ENCODE peak calls at places on chromosomes 11 and 22, in seven cellular contexts. R, Z, Q, T, J, Y and X are unnamed samples. For H3K36me3, the result is how much of the 10 kb centered on the place peaks cover.

GRCh38 chr11:18383388-18384156 is 10.8 kb upstream of the LDHA start:
- DNase-seq in Z (peak), J (peak), Y (peak), Q (peak), R (peak), T (peak), X (peak)

GRCh38 chr11:45089845-45090499 is 56.5 kb upstream of the PRDM11 start:
- DNase-seq in Y (no peak), J (no peak), Q (peak), T (no peak), R (no peak), Z (no peak), X (peak)

GRCh38 chr11:124898711-124899110 is 1.0 kb upstream of the ROBO4 start:
- DNase-seq in Q (peak), J (peak), Y (peak), T (no peak), R (no peak), Z (no peak), X (no peak)

GRCh38 chr11:16876840-16877239 is 137.4 kb downstream of the PLEKHA7 start:
- DNase-seq in J (no peak), R (no peak), T (no peak), Q (no peak), Y (no peak), Z (no peak), X (no peak)

GRCh38 chr11:120549346-120549745 is 37.8 kb downstream of the GRIK4 start:
- DNase-seq in Y (no peak), J (no peak), Z (no peak), T (no peak), Q (no peak), R (no peak), X (no peak)

GRCh38 chr11:31974737-31975136 is 116.1 kb upstream of the RCN1 start:
- DNase-seq in Q (peak), Z (peak), J (no peak), R (no peak), T (peak), Y (no peak), X (peak)

GRCh38 chr22:29517215-29517908 is 36.2 kb downstream of the THOC5 start:
- DNase-seq in Y (peak), J (no peak), T (no peak), Z (no peak), Q (no peak), R (peak), X (no peak)

GRCh38 chr11:116792869-116793475 is 1.3 kb upstream of the APOA5 start:
- DNase-seq in T (peak), J (no peak), R (no peak), Y (no peak), Z (no peak), Q (peak), X (peak)

GRCh38 chr11:83656931-83657330 is 370.8 kb upstream of the CCDC90B start:
- DNase-seq in Z (no peak), R (no peak), T (no peak), Y (no peak), J (no peak), Q (no peak), X (no peak)

GRCh38 chr11:70364745-70365535 is 33.4 kb upstream of the CTTN start:
- DNase-seq in R (no peak), Y (no peak), Z (no peak), T (no peak), J (no peak), Q (no peak), X (no peak)

GRCh38 chr11:17924713-17925112 is 88.1 kb downstream of the SERGEF start:
- DNase-seq in Y (no peak), R (no peak), Q (no peak), Z (no peak), J (no peak), T (no peak), X (no peak)

GRCh38 chr11:5689551-5689983 is at the start of gene TRIM22:
- DNase-seq in Y (peak), Q (no peak), Z (no peak), R (peak), J (peak), T (peak), X (peak)

GRCh38 chr11:91136631-91137030 is 913.8 kb upstream of the CHORDC1 start:
- DNase-seq in Z (no peak), R (no peak), J (no peak), T (no peak), Q (peak), Y (no peak), X (peak)

GRCh38 chr11:6812391-6813005 is 13.0 kb upstream of the OR6A2 start:
- DNase-seq in Q (peak), Z (peak), T (no peak), Y (no peak), J (no peak), R (no peak), X (peak)

DNA sequence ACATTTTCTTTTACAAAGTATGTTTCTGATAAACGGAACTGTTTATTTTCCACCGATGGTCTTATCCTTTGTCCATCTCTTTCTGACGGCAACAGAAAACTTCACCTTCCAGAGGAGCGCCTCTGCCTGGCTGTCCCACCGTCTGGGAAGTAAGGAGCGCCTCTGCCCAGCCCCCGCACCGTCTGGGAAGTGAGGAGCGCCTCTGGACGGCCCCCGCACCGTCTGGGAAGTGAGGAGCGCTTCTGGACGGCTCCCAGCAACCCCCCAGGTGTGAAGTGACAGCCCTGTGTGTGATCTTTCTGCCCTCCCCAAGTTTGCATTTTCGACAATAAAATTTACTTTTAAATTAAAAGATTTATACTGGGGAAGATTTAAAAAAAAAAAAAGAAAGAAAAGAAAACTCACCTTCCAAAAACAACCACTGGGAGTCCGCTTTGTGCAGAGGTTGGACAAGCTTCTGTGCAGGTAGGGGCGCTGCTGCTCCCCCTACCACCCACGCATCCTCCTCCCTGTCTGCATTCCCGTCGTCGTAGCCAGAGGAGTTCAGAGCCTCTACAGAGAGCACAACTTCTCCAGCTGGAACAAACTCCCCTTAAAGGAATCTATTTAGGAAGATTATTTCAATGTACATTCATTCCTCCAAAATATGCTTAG is 1.0 kb upstream of the APOBEC3B start:
- DNase-seq in J (peak), Q (peak), Y (no peak), Z (peak), T (no peak), R (no peak), X (peak)
- TF ChIP-seq CTCF in J (no peak), Q (peak), Y (no peak), Z (peak), T (peak), R (no peak), X (peak)

GRCh38 chr22:41332217-41332616 is 30.9 kb downstream of the ZC3H7B start:
- DNase-seq in J (no peak), T (no peak), R (no peak), Y (no peak), Z (no peak), Q (no peak), X (no peak)
- H3K36me3 ChIP-seq in J (under half), T (under half), R (half or more), Y (half or more), Z (under half), Q (under half), X (under half)

GRCh38 chr11:22666320-22666699 is at the start of gene GAS2:
- DNase-seq in R (no peak), J (no peak), Z (no peak), Y (no peak), T (no peak), Q (no peak), X (no peak)
- H3K4me3 ChIP-seq in R (peak), J (peak), Z (no peak), Y (peak), T (no peak), Q (no peak), X (no peak)

DNA sequence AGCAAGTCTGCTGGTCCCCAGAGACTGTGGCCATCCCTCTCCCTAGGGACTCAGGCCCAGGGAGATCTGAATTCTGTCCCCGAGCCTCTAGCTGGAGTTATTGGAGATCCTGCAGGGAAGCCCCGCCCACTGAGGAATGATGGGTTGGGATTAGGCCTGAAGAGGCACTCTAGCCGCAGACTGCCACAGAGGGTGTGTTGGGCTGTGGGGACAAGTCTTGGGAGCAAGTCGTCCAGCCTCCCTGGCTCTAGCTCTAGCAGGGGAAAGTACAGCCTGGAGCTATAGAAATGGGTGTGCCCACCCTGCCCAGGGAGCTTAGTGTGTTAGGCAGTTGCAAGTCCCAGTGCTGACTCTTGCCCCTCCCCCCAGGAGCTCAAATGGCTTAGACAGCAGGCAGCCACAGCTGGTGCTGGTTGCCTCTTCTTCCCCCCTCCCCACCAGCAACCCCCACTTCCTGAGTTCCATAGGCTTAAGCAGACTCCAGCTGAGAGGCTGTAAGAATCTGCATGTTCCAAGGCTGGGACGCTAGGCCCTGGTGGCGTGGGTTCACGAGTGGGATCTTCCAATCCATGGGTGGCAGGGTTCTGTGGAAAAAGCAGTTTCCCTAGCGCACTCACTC is 61.3 kb downstream of the GUCY1A2 start:
- DNase-seq in Z (no peak), J (no peak), T (no peak), Y (no peak), R (no peak), Q (no peak), X (no peak)
- TF ChIP-seq CTCF in Z (no peak), J (no peak), T (no peak), Y (no peak), R (no peak), Q (no peak), X (no peak)

GRCh38 chr11:1002091-1002984 is 34.2 kb downstream of the MUC6 start:
- DNase-seq in T (no peak), Y (no peak), J (no peak), Z (no peak), R (no peak), Q (no peak), X (no peak)
- H3K36me3 ChIP-seq in T (under half), Y (half or more), J (under half), Z (under half), R (under half), Q (under half), X (under half)

DNA sequence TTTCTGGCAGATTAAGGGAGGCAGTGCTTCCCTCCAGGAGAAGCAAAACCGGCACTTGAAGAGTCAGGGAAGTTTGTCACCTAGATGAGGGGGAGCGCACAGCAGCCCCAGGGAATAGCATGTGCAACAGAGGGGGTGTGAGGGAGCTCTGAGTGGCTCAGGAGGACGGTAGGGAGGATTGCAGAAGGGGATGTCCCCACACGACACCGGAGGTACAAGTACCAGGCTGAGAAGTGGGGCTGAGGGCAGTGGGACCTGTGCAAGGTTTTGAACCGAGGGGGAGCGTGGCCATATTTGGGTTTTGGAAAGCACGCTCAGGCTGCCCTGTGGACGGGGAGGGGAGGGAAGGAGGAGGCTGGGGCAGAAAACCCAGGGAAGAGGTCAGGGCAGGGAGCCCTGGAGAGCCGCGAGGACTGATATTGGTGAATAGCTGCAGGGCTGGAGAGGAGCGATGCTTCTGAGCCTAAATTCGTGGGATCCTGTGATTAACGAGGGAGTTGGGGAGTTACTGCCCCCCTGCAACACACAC is 17.9 kb upstream of the TMPRSS6 start:
- DNase-seq in Z (no peak), R (no peak), T (no peak), Q (no peak), Y (no peak), J (no peak), X (no peak)
- H3K4me3 ChIP-seq in Z (no peak), R (no peak), T (no peak), Q (no peak), Y (no peak), J (no peak), X (no peak)

DNA sequence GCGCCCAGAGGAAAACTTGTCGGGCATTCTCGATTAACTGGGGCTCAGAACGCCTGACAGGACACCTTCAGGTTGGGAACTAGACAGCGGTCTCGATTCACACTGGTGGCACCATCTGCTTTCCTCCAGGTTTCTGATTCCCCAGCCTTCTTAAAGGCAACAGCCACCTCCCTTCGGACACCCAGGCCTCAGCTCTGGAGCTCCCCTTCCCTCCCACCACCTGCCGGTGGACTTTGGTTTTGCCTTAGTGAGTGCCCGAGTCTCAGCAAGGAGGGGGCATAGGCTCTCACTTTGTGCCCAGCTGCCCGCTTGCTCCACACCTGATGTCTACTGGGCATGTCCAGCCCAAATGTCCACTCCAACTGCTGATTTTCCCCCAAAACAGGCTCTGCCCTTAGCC is 110.4 kb upstream of the PARVA start:
- DNase-seq in T (no peak), Z (no peak), J (no peak), Y (no peak), R (no peak), Q (no peak), X (no peak)
- TF ChIP-seq CTCF in T (no peak), Z (no peak), J (no peak), Y (no peak), R (peak), Q (no peak), X (no peak)

GRCh38 chr11:64929625-64930024 is 5.1 kb downstream of the PPP2R5B start:
- DNase-seq in T (no peak), R (no peak), Y (no peak), Q (no peak), Z (no peak), J (no peak), X (no peak)
- H3K36me3 ChIP-seq in T (under half), R (half or more), Y (half or more), Q (under half), Z (under half), J (under half), X (under half)

DNA sequence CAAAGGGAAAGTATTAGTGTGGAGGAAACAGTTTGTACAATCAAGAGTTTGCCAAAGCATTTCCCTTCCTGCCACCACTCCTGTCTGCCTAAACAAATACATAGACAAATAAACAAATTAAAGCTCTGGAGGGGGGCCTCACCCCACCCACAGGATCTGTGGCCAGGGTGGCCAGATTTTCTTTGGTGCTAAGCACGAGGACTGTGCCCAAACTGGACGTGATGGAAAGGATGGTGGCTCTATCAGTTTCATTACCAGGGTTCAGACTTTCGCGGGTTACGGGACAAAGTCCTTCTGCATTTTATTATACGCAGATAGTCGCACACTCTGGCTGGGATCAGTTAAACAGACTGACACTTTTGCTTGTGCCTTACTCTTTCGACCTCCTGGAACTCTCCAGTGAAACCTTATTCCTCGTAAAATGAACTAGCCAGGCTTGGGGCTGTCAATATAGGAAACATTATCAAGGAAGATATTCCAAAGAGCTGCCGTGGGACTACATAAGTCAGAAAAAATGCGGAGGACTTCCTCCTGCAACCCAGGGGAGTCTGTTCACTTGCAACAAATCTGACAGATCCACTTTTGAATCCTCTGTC is 11.2 kb downstream of the BARX2 start:
- DNase-seq in Y (no peak), R (no peak), J (no peak), Z (no peak), T (no peak), Q (peak), X (no peak)
- H3K4me3 ChIP-seq in Y (peak), R (peak), J (no peak), Z (no peak), T (no peak), Q (peak), X (no peak)

DNA sequence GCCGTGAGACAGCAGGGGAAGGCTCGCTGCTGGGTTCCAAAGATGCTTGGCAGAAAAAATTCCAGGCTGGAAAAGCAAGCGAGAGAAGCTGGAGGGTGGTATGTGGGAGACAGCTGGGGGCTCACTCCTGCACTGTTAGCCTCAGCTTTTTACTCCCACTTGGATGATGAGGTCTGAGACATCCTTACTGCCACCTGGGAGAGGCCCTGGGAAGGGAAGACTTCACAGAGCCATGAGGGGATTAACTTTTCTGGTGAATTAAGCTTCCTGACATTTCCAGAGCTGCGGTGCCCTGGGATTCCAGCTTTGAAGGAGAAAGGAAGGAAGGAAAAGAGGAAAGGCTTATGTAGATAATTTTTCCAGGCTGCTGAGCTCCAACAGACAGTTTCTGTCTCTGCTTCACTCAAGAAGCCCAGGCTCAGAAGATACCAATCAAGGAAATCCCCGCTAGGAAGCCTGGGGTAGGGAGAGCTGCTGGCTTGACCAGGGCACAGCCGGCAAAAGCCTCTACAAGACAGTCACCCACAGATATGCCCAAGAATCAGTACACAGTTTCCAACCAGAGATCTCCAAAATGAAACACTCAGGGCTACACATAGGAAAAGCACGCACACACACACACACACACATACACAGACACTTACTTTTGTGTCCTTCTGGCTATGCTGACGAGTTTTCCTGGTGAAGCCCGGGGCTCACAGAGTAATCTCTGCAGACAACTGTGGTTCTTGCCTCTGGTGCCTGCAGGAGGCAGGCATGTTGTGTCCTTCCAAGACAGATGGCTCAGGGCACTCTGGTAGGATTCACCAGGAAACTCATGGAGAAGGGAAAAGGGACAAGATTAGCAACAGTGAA is 907 bp downstream of the MCHR1 start:
- DNase-seq in Z (no peak), J (no peak), T (no peak), Q (no peak), Y (no peak), R (no peak), X (no peak)
- TF ChIP-seq CTCF in Z (no peak), J (no peak), T (peak), Q (no peak), Y (no peak), R (no peak), X (no peak)